ENCODE peak calls at places on chromosomes 16 and 17, in ten cellular contexts. One of them, this sample, is unnamed.

GRCh38 chr17:74558882-74559519 is 8.3 kb downstream of the CD300H start:
- DNase-seq in activated CD8-positive, alpha-beta memory T cell treated with anti-CD3 and anti-CD28 coated beads, Interleukin-2, amount 50 U/mL, for 4 hours: no peak
- DNase-seq in stimulated activated CD4-positive, alpha-beta T cell treated with anti-CD3 and anti-CD28 coated beads, Interleukin-2, amount 100 ng/mL, for 48 hours: no peak
- DNase-seq in upper lobe of right lung: no peak
- DNase-seq in cerebellar cortex: no peak
- DNase-seq in B cell: no peak
- DNase-seq in activated T-cell treated with anti-CD3 and anti-CD28 coated beads for 1 hour: no peak
- DNase-seq in H1: no peak
- DNase-seq in T-helper 1 cell: no peak
- DNase-seq in amniotic stem cell: no peak
- DNase-seq in this sample: peak

GRCh38 chr16:72530434-72530833 is 358.5 kb upstream of the PMFBP1 start:
- DNase-seq in activated CD8-positive, alpha-beta memory T cell treated with anti-CD3 and anti-CD28 coated beads, Interleukin-2, amount 50 U/mL, for 4 hours: no peak
- DNase-seq in stimulated activated CD4-positive, alpha-beta T cell treated with anti-CD3 and anti-CD28 coated beads, Interleukin-2, amount 100 ng/mL, for 48 hours: no peak
- DNase-seq in upper lobe of right lung: no peak
- DNase-seq in cerebellar cortex: no peak
- DNase-seq in B cell: peak
- DNase-seq in activated T-cell treated with anti-CD3 and anti-CD28 coated beads for 1 hour: no peak
- DNase-seq in H1: no peak
- DNase-seq in T-helper 1 cell: no peak
- DNase-seq in amniotic stem cell: peak
- DNase-seq in this sample: no peak

GRCh38 chr16:85057948-85058347 is 30.4 kb downstream of the KIAA0513 start:
- DNase-seq in activated CD8-positive, alpha-beta memory T cell treated with anti-CD3 and anti-CD28 coated beads, Interleukin-2, amount 50 U/mL, for 4 hours: no peak
- DNase-seq in stimulated activated CD4-positive, alpha-beta T cell treated with anti-CD3 and anti-CD28 coated beads, Interleukin-2, amount 100 ng/mL, for 48 hours: no peak
- DNase-seq in upper lobe of right lung: no peak
- DNase-seq in cerebellar cortex: peak
- DNase-seq in B cell: peak
- DNase-seq in activated T-cell treated with anti-CD3 and anti-CD28 coated beads for 1 hour: no peak
- DNase-seq in H1: no peak
- DNase-seq in T-helper 1 cell: no peak
- DNase-seq in amniotic stem cell: no peak
- DNase-seq in this sample: no peak

GRCh38 chr17:34133350-34133749 is 121.7 kb upstream of the CCL2 start:
- DNase-seq in activated CD8-positive, alpha-beta memory T cell treated with anti-CD3 and anti-CD28 coated beads, Interleukin-2, amount 50 U/mL, for 4 hours: no peak
- DNase-seq in stimulated activated CD4-positive, alpha-beta T cell treated with anti-CD3 and anti-CD28 coated beads, Interleukin-2, amount 100 ng/mL, for 48 hours: no peak
- DNase-seq in upper lobe of right lung: no peak
- DNase-seq in cerebellar cortex: peak
- DNase-seq in B cell: no peak
- DNase-seq in activated T-cell treated with anti-CD3 and anti-CD28 coated beads for 1 hour: no peak
- DNase-seq in H1: no peak
- DNase-seq in T-helper 1 cell: no peak
- DNase-seq in amniotic stem cell: no peak
- DNase-seq in this sample: no peak

GRCh38 chr17:8909621-8910292 is 42.3 kb upstream of the PIK3R6 start:
- DNase-seq in activated CD8-positive, alpha-beta memory T cell treated with anti-CD3 and anti-CD28 coated beads, Interleukin-2, amount 50 U/mL, for 4 hours: no peak
- DNase-seq in stimulated activated CD4-positive, alpha-beta T cell treated with anti-CD3 and anti-CD28 coated beads, Interleukin-2, amount 100 ng/mL, for 48 hours: no peak
- DNase-seq in upper lobe of right lung: no peak
- DNase-seq in cerebellar cortex: no peak
- DNase-seq in B cell: no peak
- DNase-seq in activated T-cell treated with anti-CD3 and anti-CD28 coated beads for 1 hour: no peak
- DNase-seq in H1: no peak
- DNase-seq in T-helper 1 cell: no peak
- DNase-seq in amniotic stem cell: no peak
- DNase-seq in this sample: no peak

GRCh38 chr17:40901981-40902862 is 17.2 kb upstream of the KRT20 start:
- DNase-seq in activated CD8-positive, alpha-beta memory T cell treated with anti-CD3 and anti-CD28 coated beads, Interleukin-2, amount 50 U/mL, for 4 hours: no peak
- DNase-seq in stimulated activated CD4-positive, alpha-beta T cell treated with anti-CD3 and anti-CD28 coated beads, Interleukin-2, amount 100 ng/mL, for 48 hours: no peak
- DNase-seq in upper lobe of right lung: no peak
- DNase-seq in cerebellar cortex: no peak
- DNase-seq in B cell: no peak
- DNase-seq in activated T-cell treated with anti-CD3 and anti-CD28 coated beads for 1 hour: no peak
- DNase-seq in H1: no peak
- DNase-seq in T-helper 1 cell: no peak
- DNase-seq in amniotic stem cell: no peak
- DNase-seq in this sample: no peak

GRCh38 chr17:66403846-66404597 is 101.6 kb downstream of the PRKCA start:
- DNase-seq in activated CD8-positive, alpha-beta memory T cell treated with anti-CD3 and anti-CD28 coated beads, Interleukin-2, amount 50 U/mL, for 4 hours: no peak
- DNase-seq in stimulated activated CD4-positive, alpha-beta T cell treated with anti-CD3 and anti-CD28 coated beads, Interleukin-2, amount 100 ng/mL, for 48 hours: no peak
- DNase-seq in upper lobe of right lung: no peak
- DNase-seq in cerebellar cortex: no peak
- DNase-seq in B cell: no peak
- DNase-seq in activated T-cell treated with anti-CD3 and anti-CD28 coated beads for 1 hour: no peak
- DNase-seq in H1: no peak
- DNase-seq in T-helper 1 cell: no peak
- DNase-seq in amniotic stem cell: no peak
- DNase-seq in this sample: no peak

GRCh38 chr17:32127156-32127897 is 15.0 kb upstream of the RHOT1 start:
- DNase-seq in activated CD8-positive, alpha-beta memory T cell treated with anti-CD3 and anti-CD28 coated beads, Interleukin-2, amount 50 U/mL, for 4 hours: peak
- DNase-seq in stimulated activated CD4-positive, alpha-beta T cell treated with anti-CD3 and anti-CD28 coated beads, Interleukin-2, amount 100 ng/mL, for 48 hours: peak
- DNase-seq in upper lobe of right lung: peak
- DNase-seq in cerebellar cortex: peak
- DNase-seq in B cell: peak
- DNase-seq in activated T-cell treated with anti-CD3 and anti-CD28 coated beads for 1 hour: peak
- DNase-seq in H1: no peak
- DNase-seq in T-helper 1 cell: peak
- DNase-seq in amniotic stem cell: peak
- DNase-seq in this sample: peak

GRCh38 chr17:49819651-49820050 is 28.2 kb downstream of the TAC4 start:
- DNase-seq in activated CD8-positive, alpha-beta memory T cell treated with anti-CD3 and anti-CD28 coated beads, Interleukin-2, amount 50 U/mL, for 4 hours: no peak
- DNase-seq in stimulated activated CD4-positive, alpha-beta T cell treated with anti-CD3 and anti-CD28 coated beads, Interleukin-2, amount 100 ng/mL, for 48 hours: no peak
- DNase-seq in upper lobe of right lung: no peak
- DNase-seq in cerebellar cortex: no peak
- DNase-seq in B cell: no peak
- DNase-seq in activated T-cell treated with anti-CD3 and anti-CD28 coated beads for 1 hour: no peak
- DNase-seq in H1: no peak
- DNase-seq in T-helper 1 cell: no peak
- DNase-seq in amniotic stem cell: no peak
- DNase-seq in this sample: no peak

GRCh38 chr17:41107941-41108445 is 2.8 kb downstream of the KRTAP4-9 start:
- DNase-seq in activated CD8-positive, alpha-beta memory T cell treated with anti-CD3 and anti-CD28 coated beads, Interleukin-2, amount 50 U/mL, for 4 hours: no peak
- DNase-seq in stimulated activated CD4-positive, alpha-beta T cell treated with anti-CD3 and anti-CD28 coated beads, Interleukin-2, amount 100 ng/mL, for 48 hours: no peak
- DNase-seq in upper lobe of right lung: no peak
- DNase-seq in cerebellar cortex: no peak
- DNase-seq in B cell: no peak
- DNase-seq in activated T-cell treated with anti-CD3 and anti-CD28 coated beads for 1 hour: no peak
- DNase-seq in H1: no peak
- DNase-seq in T-helper 1 cell: no peak
- DNase-seq in amniotic stem cell: no peak
- DNase-seq in this sample: no peak

GRCh38 chr16:23564964-23565363 is 7.4 kb downstream of the UBFD1 start:
- DNase-seq in activated CD8-positive, alpha-beta memory T cell treated with anti-CD3 and anti-CD28 coated beads, Interleukin-2, amount 50 U/mL, for 4 hours: no peak
- DNase-seq in stimulated activated CD4-positive, alpha-beta T cell treated with anti-CD3 and anti-CD28 coated beads, Interleukin-2, amount 100 ng/mL, for 48 hours: no peak
- DNase-seq in upper lobe of right lung: peak
- DNase-seq in cerebellar cortex: peak
- DNase-seq in B cell: no peak
- DNase-seq in activated T-cell treated with anti-CD3 and anti-CD28 coated beads for 1 hour: no peak
- DNase-seq in H1: no peak
- DNase-seq in T-helper 1 cell: no peak
- DNase-seq in amniotic stem cell: no peak
- DNase-seq in this sample: no peak

GRCh38 chr17:9768381-9768934 is 22.9 kb downstream of the DHRS7C start:
- DNase-seq in activated CD8-positive, alpha-beta memory T cell treated with anti-CD3 and anti-CD28 coated beads, Interleukin-2, amount 50 U/mL, for 4 hours: no peak
- DNase-seq in stimulated activated CD4-positive, alpha-beta T cell treated with anti-CD3 and anti-CD28 coated beads, Interleukin-2, amount 100 ng/mL, for 48 hours: no peak
- DNase-seq in upper lobe of right lung: no peak
- DNase-seq in cerebellar cortex: peak
- DNase-seq in B cell: peak
- DNase-seq in activated T-cell treated with anti-CD3 and anti-CD28 coated beads for 1 hour: no peak
- DNase-seq in H1: no peak
- DNase-seq in T-helper 1 cell: no peak
- DNase-seq in amniotic stem cell: no peak
- DNase-seq in this sample: no peak

GRCh38 chr16:70577256-70577698 is 53.7 kb downstream of the SF3B3 start:
- DNase-seq in activated CD8-positive, alpha-beta memory T cell treated with anti-CD3 and anti-CD28 coated beads, Interleukin-2, amount 50 U/mL, for 4 hours: no peak
- DNase-seq in stimulated activated CD4-positive, alpha-beta T cell treated with anti-CD3 and anti-CD28 coated beads, Interleukin-2, amount 100 ng/mL, for 48 hours: no peak
- DNase-seq in upper lobe of right lung: no peak
- DNase-seq in cerebellar cortex: no peak
- DNase-seq in B cell: no peak
- DNase-seq in activated T-cell treated with anti-CD3 and anti-CD28 coated beads for 1 hour: no peak
- DNase-seq in H1: no peak
- DNase-seq in T-helper 1 cell: no peak
- DNase-seq in amniotic stem cell: peak
- DNase-seq in this sample: no peak

GRCh38 chr17:48429638-48430586 is at the start of gene SKAP1:
- DNase-seq in activated CD8-positive, alpha-beta memory T cell treated with anti-CD3 and anti-CD28 coated beads, Interleukin-2, amount 50 U/mL, for 4 hours: peak
- DNase-seq in stimulated activated CD4-positive, alpha-beta T cell treated with anti-CD3 and anti-CD28 coated beads, Interleukin-2, amount 100 ng/mL, for 48 hours: no peak
- DNase-seq in upper lobe of right lung: peak
- DNase-seq in cerebellar cortex: no peak
- DNase-seq in B cell: peak
- DNase-seq in activated T-cell treated with anti-CD3 and anti-CD28 coated beads for 1 hour: peak
- DNase-seq in H1: no peak
- DNase-seq in T-helper 1 cell: peak
- DNase-seq in amniotic stem cell: no peak
- DNase-seq in this sample: peak

GRCh38 chr16:69935740-69936139 is 15.4 kb upstream of the CLEC18A start:
- DNase-seq in activated CD8-positive, alpha-beta memory T cell treated with anti-CD3 and anti-CD28 coated beads, Interleukin-2, amount 50 U/mL, for 4 hours: no peak
- DNase-seq in stimulated activated CD4-positive, alpha-beta T cell treated with anti-CD3 and anti-CD28 coated beads, Interleukin-2, amount 100 ng/mL, for 48 hours: no peak
- DNase-seq in upper lobe of right lung: no peak
- DNase-seq in cerebellar cortex: no peak
- DNase-seq in B cell: no peak
- DNase-seq in activated T-cell treated with anti-CD3 and anti-CD28 coated beads for 1 hour: no peak
- DNase-seq in H1: no peak
- DNase-seq in T-helper 1 cell: no peak
- DNase-seq in amniotic stem cell: no peak
- DNase-seq in this sample: no peak

GRCh38 chr17:78023042-78023441 is 64.5 kb downstream of the TNRC6C start:
- DNase-seq in activated CD8-positive, alpha-beta memory T cell treated with anti-CD3 and anti-CD28 coated beads, Interleukin-2, amount 50 U/mL, for 4 hours: no peak
- DNase-seq in stimulated activated CD4-positive, alpha-beta T cell treated with anti-CD3 and anti-CD28 coated beads, Interleukin-2, amount 100 ng/mL, for 48 hours: no peak
- DNase-seq in upper lobe of right lung: no peak
- DNase-seq in cerebellar cortex: peak
- DNase-seq in B cell: no peak
- DNase-seq in activated T-cell treated with anti-CD3 and anti-CD28 coated beads for 1 hour: no peak
- DNase-seq in H1: no peak
- DNase-seq in T-helper 1 cell: no peak
- DNase-seq in amniotic stem cell: no peak
- DNase-seq in this sample: no peak

GRCh38 chr16:50741225-50741807 is 570 bp upstream of the CYLD start:
- DNase-seq in activated CD8-positive, alpha-beta memory T cell treated with anti-CD3 and anti-CD28 coated beads, Interleukin-2, amount 50 U/mL, for 4 hours: no peak
- DNase-seq in stimulated activated CD4-positive, alpha-beta T cell treated with anti-CD3 and anti-CD28 coated beads, Interleukin-2, amount 100 ng/mL, for 48 hours: no peak
- DNase-seq in upper lobe of right lung: peak
- DNase-seq in cerebellar cortex: no peak
- DNase-seq in B cell: no peak
- DNase-seq in activated T-cell treated with anti-CD3 and anti-CD28 coated beads for 1 hour: no peak
- DNase-seq in H1: no peak
- DNase-seq in T-helper 1 cell: no peak
- DNase-seq in amniotic stem cell: no peak
- DNase-seq in this sample: no peak

GRCh38 chr17:28744104-28744801 is 442 bp downstream of the TRAF4 start:
- DNase-seq in activated CD8-positive, alpha-beta memory T cell treated with anti-CD3 and anti-CD28 coated beads, Interleukin-2, amount 50 U/mL, for 4 hours: peak
- DNase-seq in stimulated activated CD4-positive, alpha-beta T cell treated with anti-CD3 and anti-CD28 coated beads, Interleukin-2, amount 100 ng/mL, for 48 hours: peak
- DNase-seq in upper lobe of right lung: peak
- DNase-seq in cerebellar cortex: peak
- DNase-seq in B cell: peak
- DNase-seq in activated T-cell treated with anti-CD3 and anti-CD28 coated beads for 1 hour: peak
- DNase-seq in H1: no peak
- DNase-seq in T-helper 1 cell: peak
- DNase-seq in amniotic stem cell: no peak
- DNase-seq in this sample: peak

GRCh38 chr17:64448665-64449512 is at the start of gene MILR1:
- DNase-seq in activated CD8-positive, alpha-beta memory T cell treated with anti-CD3 and anti-CD28 coated beads, Interleukin-2, amount 50 U/mL, for 4 hours: no peak
- DNase-seq in stimulated activated CD4-positive, alpha-beta T cell treated with anti-CD3 and anti-CD28 coated beads, Interleukin-2, amount 100 ng/mL, for 48 hours: no peak
- DNase-seq in upper lobe of right lung: no peak
- DNase-seq in cerebellar cortex: peak
- DNase-seq in B cell: peak
- DNase-seq in activated T-cell treated with anti-CD3 and anti-CD28 coated beads for 1 hour: no peak
- DNase-seq in H1: no peak
- DNase-seq in T-helper 1 cell: no peak
- DNase-seq in amniotic stem cell: no peak
- DNase-seq in this sample: no peak

GRCh38 chr17:81582341-81582740 is 30.2 kb upstream of the FAAP100 start:
- DNase-seq in activated CD8-positive, alpha-beta memory T cell treated with anti-CD3 and anti-CD28 coated beads, Interleukin-2, amount 50 U/mL, for 4 hours: no peak
- DNase-seq in stimulated activated CD4-positive, alpha-beta T cell treated with anti-CD3 and anti-CD28 coated beads, Interleukin-2, amount 100 ng/mL, for 48 hours: no peak
- DNase-seq in upper lobe of right lung: no peak
- DNase-seq in cerebellar cortex: no peak
- DNase-seq in B cell: no peak
- DNase-seq in activated T-cell treated with anti-CD3 and anti-CD28 coated beads for 1 hour: no peak
- DNase-seq in H1: no peak
- DNase-seq in T-helper 1 cell: no peak
- DNase-seq in amniotic stem cell: peak
- DNase-seq in this sample: no peak

GRCh38 chr17:28466001-28466400 is 7.4 kb upstream of the SLC13A2 start:
- DNase-seq in activated CD8-positive, alpha-beta memory T cell treated with anti-CD3 and anti-CD28 coated beads, Interleukin-2, amount 50 U/mL, for 4 hours: no peak
- DNase-seq in stimulated activated CD4-positive, alpha-beta T cell treated with anti-CD3 and anti-CD28 coated beads, Interleukin-2, amount 100 ng/mL, for 48 hours: no peak
- DNase-seq in upper lobe of right lung: no peak
- DNase-seq in cerebellar cortex: no peak
- DNase-seq in B cell: no peak
- DNase-seq in activated T-cell treated with anti-CD3 and anti-CD28 coated beads for 1 hour: no peak
- DNase-seq in H1: no peak
- DNase-seq in T-helper 1 cell: no peak
- DNase-seq in amniotic stem cell: no peak
- DNase-seq in this sample: no peak

GRCh38 chr16:60811051-60811608 is 1225.1 kb downstream of the CDH8 start:
- DNase-seq in activated CD8-positive, alpha-beta memory T cell treated with anti-CD3 and anti-CD28 coated beads, Interleukin-2, amount 50 U/mL, for 4 hours: no peak
- DNase-seq in stimulated activated CD4-positive, alpha-beta T cell treated with anti-CD3 and anti-CD28 coated beads, Interleukin-2, amount 100 ng/mL, for 48 hours: no peak
- DNase-seq in upper lobe of right lung: no peak
- DNase-seq in cerebellar cortex: no peak
- DNase-seq in B cell: no peak
- DNase-seq in activated T-cell treated with anti-CD3 and anti-CD28 coated beads for 1 hour: no peak
- DNase-seq in H1: no peak
- DNase-seq in T-helper 1 cell: no peak
- DNase-seq in amniotic stem cell: no peak
- DNase-seq in this sample: no peak

GRCh38 chr17:55264273-55264639 is 504 bp upstream of the HLF start:
- DNase-seq in activated CD8-positive, alpha-beta memory T cell treated with anti-CD3 and anti-CD28 coated beads, Interleukin-2, amount 50 U/mL, for 4 hours: no peak
- DNase-seq in stimulated activated CD4-positive, alpha-beta T cell treated with anti-CD3 and anti-CD28 coated beads, Interleukin-2, amount 100 ng/mL, for 48 hours: no peak
- DNase-seq in upper lobe of right lung: no peak
- DNase-seq in cerebellar cortex: peak
- DNase-seq in B cell: peak
- DNase-seq in activated T-cell treated with anti-CD3 and anti-CD28 coated beads for 1 hour: no peak
- DNase-seq in H1: no peak
- DNase-seq in T-helper 1 cell: no peak
- DNase-seq in amniotic stem cell: no peak
- DNase-seq in this sample: no peak

GRCh38 chr16:30185683-30186421 is 2.5 kb downstream of the CORO1A start:
- DNase-seq in activated CD8-positive, alpha-beta memory T cell treated with anti-CD3 and anti-CD28 coated beads, Interleukin-2, amount 50 U/mL, for 4 hours: peak
- DNase-seq in stimulated activated CD4-positive, alpha-beta T cell treated with anti-CD3 and anti-CD28 coated beads, Interleukin-2, amount 100 ng/mL, for 48 hours: peak
- DNase-seq in upper lobe of right lung: peak
- DNase-seq in cerebellar cortex: no peak
- DNase-seq in B cell: peak
- DNase-seq in activated T-cell treated with anti-CD3 and anti-CD28 coated beads for 1 hour: peak
- DNase-seq in H1: no peak
- DNase-seq in T-helper 1 cell: peak
- DNase-seq in amniotic stem cell: no peak
- DNase-seq in this sample: peak

GRCh38 chr16:88489163-88489721 is 36.2 kb downstream of the ZFPM1 start:
- DNase-seq in activated CD8-positive, alpha-beta memory T cell treated with anti-CD3 and anti-CD28 coated beads, Interleukin-2, amount 50 U/mL, for 4 hours: no peak
- DNase-seq in stimulated activated CD4-positive, alpha-beta T cell treated with anti-CD3 and anti-CD28 coated beads, Interleukin-2, amount 100 ng/mL, for 48 hours: no peak
- DNase-seq in upper lobe of right lung: no peak
- DNase-seq in cerebellar cortex: no peak
- DNase-seq in B cell: no peak
- DNase-seq in activated T-cell treated with anti-CD3 and anti-CD28 coated beads for 1 hour: no peak
- DNase-seq in H1: no peak
- DNase-seq in T-helper 1 cell: no peak
- DNase-seq in amniotic stem cell: no peak
- DNase-seq in this sample: no peak

This sample was measured in naive thymus-derived CD8-positive, alpha-beta T cell.